ENCODE peak calls at places on chromosomes 11 and 22, in four cellular contexts. X is HepG2, A is K562, D is GM12878. F is an unnamed sample.

GRCh38 chr11:73187854-73188253 is 30.2 kb upstream of the P2RY2 start:
- DNase-seq in X (no peak), D (no peak), A (no peak), F (no peak)

GRCh38 chr22:47259990-47260389 is 497.5 kb downstream of the TBC1D22A start:
- DNase-seq in X (no peak), D (no peak), A (peak), F (no peak)

GRCh38 chr22:25935266-25936058 is 193.5 kb downstream of the MYO18B start:
- DNase-seq in D (no peak), X (no peak), A (no peak), F (no peak)

GRCh38 chr11:94747136-94748110 is 20.7 kb upstream of the AMOTL1 start:
- DNase-seq in D (no peak), A (no peak), X (no peak), F (no peak)

GRCh38 chr22:46734830-46735453 is 3.1 kb downstream of the CERK start:
- DNase-seq in D (peak), X (no peak), A (no peak), F (no peak)

GRCh38 chr22:37220543-37220968 is 8.3 kb upstream of the SSTR3 start:
- DNase-seq in D (no peak), A (no peak), X (no peak), F (no peak)

GRCh38 chr11:69540118-69541000 is 58.9 kb downstream of the LINC01488 start:
- DNase-seq in X (peak), A (no peak), D (no peak), F (no peak)

GRCh38 chr22:36929621-36930020 is 16.2 kb downstream of the CSF2RB start:
- DNase-seq in A (no peak), D (no peak), X (no peak), F (no peak)

GRCh38 chr11:68892576-68892975 is 11.1 kb downstream of the MRPL21 start:
- DNase-seq in D (no peak), X (no peak), A (no peak), F (no peak)

GRCh38 chr11:107102692-107103463 is 84.6 kb upstream of the GUCY1A2 start:
- DNase-seq in X (no peak), A (no peak), D (no peak), F (no peak)

DNA sequence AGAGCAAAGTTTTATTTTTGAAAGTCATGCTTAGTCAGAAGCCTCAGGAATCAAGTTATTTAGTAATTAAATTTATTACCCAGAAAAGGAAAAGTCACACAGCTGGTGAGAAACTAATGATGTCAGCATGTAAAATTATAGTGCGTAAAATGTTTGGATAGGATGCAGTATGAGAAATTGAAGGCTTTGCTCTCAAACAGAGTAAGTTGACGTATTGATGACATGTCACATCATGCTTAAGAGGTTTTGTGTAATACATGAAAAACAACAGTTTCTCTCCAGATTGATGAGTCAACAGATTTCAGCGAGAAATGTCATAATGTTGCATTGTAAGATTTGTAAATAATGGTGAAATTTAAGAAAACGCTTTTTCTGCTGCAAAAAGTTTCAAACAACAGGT is 769.8 kb downstream of the METTL15 start:
- DNase-seq in A (no peak), D (no peak), X (no peak), F (no peak)
- TF ChIP-seq FOXK2 in A (no peak), D (no peak), X (no peak), F (no peak)

DNA sequence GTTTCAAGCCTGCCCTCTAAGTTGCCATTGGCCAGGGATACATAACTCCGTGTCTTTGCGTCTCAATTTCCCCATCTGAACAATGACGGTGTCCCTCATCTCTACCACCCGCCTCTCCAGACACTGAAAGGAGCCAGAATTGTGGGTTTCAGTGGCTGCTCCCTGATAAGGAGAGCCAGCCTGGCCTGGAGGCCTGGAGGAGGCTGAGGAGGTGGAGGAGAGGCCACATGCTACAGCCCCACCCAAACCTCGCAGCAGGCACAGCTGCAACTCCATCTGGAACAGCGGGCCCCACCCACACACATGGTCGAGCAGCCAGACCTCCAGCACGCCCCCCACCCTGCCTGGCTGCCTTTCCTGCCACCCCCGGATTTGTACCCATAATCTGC is 34.4 kb upstream of the CD82 start:
- DNase-seq in D (no peak), A (peak), X (no peak), F (no peak)
- TF ChIP-seq SP1 in D (no peak), A (no peak), X (no peak), F (no peak)

GRCh38 chr11:119152043-119152442 is 3.2 kb downstream of the ABCG4 start:
- DNase-seq in X (no peak), D (no peak), A (no peak), F (no peak)

GRCh38 chr11:119148855-119149370 is at the start of gene ABCG4:
- DNase-seq in X (no peak), D (no peak), A (no peak), F (peak)

GRCh38 chr11:119149371-119150275 is 771 bp downstream of the ABCG4 start:
- DNase-seq in D (no peak), A (no peak), X (no peak), F (peak)

GRCh38 chr11:119144825-119145476 is 3.9 kb upstream of the ABCG4 start:
- DNase-seq in X (peak), D (no peak), A (peak), F (peak)

DNA sequence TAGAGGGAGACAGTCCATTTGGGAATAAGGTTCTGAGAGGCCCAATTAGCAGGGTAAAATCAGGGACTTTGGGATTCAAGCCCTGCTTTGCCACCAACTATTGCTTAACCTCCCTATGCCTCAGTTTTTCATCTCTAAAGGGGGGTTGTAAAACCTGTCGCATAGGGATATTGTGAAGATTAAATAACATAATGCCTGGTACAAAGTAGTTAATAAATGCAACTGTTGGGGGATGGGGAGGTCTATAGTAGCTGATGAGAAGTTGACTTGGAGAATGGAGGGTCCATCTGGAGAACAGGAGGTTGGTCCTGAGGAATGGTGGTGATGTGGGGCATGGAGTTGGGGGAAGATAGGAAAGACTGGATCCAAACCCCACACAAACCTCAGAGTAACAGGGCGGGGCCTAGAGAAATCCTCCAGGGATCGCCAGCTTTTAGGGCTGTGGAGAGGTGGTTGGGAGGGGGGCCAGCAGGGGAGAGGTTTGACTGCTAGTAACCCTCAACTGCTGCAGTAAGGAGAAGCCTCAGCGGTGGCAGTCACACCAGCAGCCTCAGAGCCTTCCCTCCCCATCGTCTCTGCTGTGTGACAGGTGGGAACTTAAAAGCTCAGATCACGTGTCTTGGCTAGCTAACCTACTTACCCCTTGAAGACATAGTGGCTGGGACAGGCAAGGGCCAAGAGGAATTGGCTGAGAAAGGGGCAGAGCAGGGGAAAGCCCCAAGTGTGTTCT is 1.1 kb upstream of the ABCG4 start:
- DNase-seq in A (no peak), D (no peak), X (no peak), F (no peak)
- TF ChIP-seq FOXK2 in A (no peak), D (no peak), X (no peak), F (no peak)

GRCh38 chr11:61626580-61627380 is 45.9 kb upstream of the SYT7 start:
- DNase-seq in D (no peak), A (no peak), X (peak), F (no peak)
- TF ChIP-seq SP1 in D (no peak), A (no peak), X (no peak), F (no peak)

DNA sequence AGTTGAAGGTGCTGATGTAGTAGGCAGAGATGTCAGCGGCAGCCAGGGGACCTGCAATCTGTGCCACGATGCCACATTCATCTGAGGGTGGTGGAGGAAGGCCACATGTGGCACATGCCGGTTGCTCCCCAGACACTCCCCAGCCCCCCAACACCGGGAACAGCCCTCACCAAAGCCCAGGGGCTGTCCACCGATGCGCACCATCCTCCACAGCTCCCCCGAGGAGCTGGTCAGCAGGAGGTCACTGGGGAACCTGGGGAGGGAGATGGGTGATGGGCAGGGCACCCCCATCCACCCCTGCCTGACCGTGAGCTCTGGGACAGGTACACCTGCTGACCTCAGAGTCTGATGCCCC is 3.5 kb downstream of the CASTOR1 start:
- DNase-seq in D (no peak), A (no peak), X (no peak), F (no peak)
- TF ChIP-seq FOXK2 in D (no peak), A (no peak), X (no peak), F (no peak)

F was measured in HEK293T.